ENCODE peak calls at places on chromosomes 12 and 14, in eight cellular contexts. One of them, this sample, is unnamed.

GRCh38 chr12:75812341-75813018 is 219.1 kb downstream of the PHLDA1 start:
- DNase-seq in T-helper 1 cell: peak
- DNase-seq in colonic mucosa: no peak
- DNase-seq in heart right ventricle: no peak
- DNase-seq in activated CD4-positive, alpha-beta T cell treated with anti-CD3 and anti-CD28 coated beads, Interleukin-2, amount 50 U/mL, for 1 hour: no peak
- DNase-seq in HCEC 1CT: peak
- DNase-seq in HT-29: no peak
- DNase-seq in lower lobe of right lung: no peak
- DNase-seq in this sample: no peak

GRCh38 chr12:47860279-47860841 is 40.7 kb upstream of the HDAC7 start:
- DNase-seq in T-helper 1 cell: peak
- DNase-seq in colonic mucosa: no peak
- DNase-seq in heart right ventricle: no peak
- DNase-seq in activated CD4-positive, alpha-beta T cell treated with anti-CD3 and anti-CD28 coated beads, Interleukin-2, amount 50 U/mL, for 1 hour: no peak
- DNase-seq in HCEC 1CT: no peak
- DNase-seq in HT-29: no peak
- DNase-seq in lower lobe of right lung: no peak
- DNase-seq in this sample: no peak

GRCh38 chr12:53045646-53046045 is 4.2 kb upstream of the TNS2 start:
- DNase-seq in T-helper 1 cell: no peak
- DNase-seq in colonic mucosa: peak
- DNase-seq in heart right ventricle: no peak
- DNase-seq in activated CD4-positive, alpha-beta T cell treated with anti-CD3 and anti-CD28 coated beads, Interleukin-2, amount 50 U/mL, for 1 hour: no peak
- DNase-seq in HCEC 1CT: no peak
- DNase-seq in HT-29: no peak
- DNase-seq in lower lobe of right lung: no peak
- DNase-seq in this sample: no peak

GRCh38 chr14:46490150-46490769 is 161.3 kb downstream of the RPL10L start:
- DNase-seq in T-helper 1 cell: no peak
- DNase-seq in colonic mucosa: peak
- DNase-seq in heart right ventricle: no peak
- DNase-seq in activated CD4-positive, alpha-beta T cell treated with anti-CD3 and anti-CD28 coated beads, Interleukin-2, amount 50 U/mL, for 1 hour: no peak
- DNase-seq in HCEC 1CT: no peak
- DNase-seq in HT-29: peak
- DNase-seq in lower lobe of right lung: no peak
- DNase-seq in this sample: no peak

GRCh38 chr12:49059385-49060232 is 985 bp downstream of the KMT2D start:
- DNase-seq in T-helper 1 cell: peak
- DNase-seq in colonic mucosa: peak
- DNase-seq in heart right ventricle: no peak
- DNase-seq in activated CD4-positive, alpha-beta T cell treated with anti-CD3 and anti-CD28 coated beads, Interleukin-2, amount 50 U/mL, for 1 hour: peak
- DNase-seq in HCEC 1CT: no peak
- DNase-seq in HT-29: peak
- DNase-seq in lower lobe of right lung: no peak
- DNase-seq in this sample: peak

GRCh38 chr14:38716871-38717270 is 386.2 kb downstream of the SEC23A start:
- DNase-seq in T-helper 1 cell: no peak
- DNase-seq in colonic mucosa: no peak
- DNase-seq in heart right ventricle: no peak
- DNase-seq in activated CD4-positive, alpha-beta T cell treated with anti-CD3 and anti-CD28 coated beads, Interleukin-2, amount 50 U/mL, for 1 hour: no peak
- DNase-seq in HCEC 1CT: no peak
- DNase-seq in HT-29: no peak
- DNase-seq in lower lobe of right lung: no peak
- DNase-seq in this sample: no peak

GRCh38 chr14:55581011-55581806 is 1.2 kb downstream of the KTN1 start:
- DNase-seq in T-helper 1 cell: peak
- DNase-seq in colonic mucosa: no peak
- DNase-seq in heart right ventricle: peak
- DNase-seq in activated CD4-positive, alpha-beta T cell treated with anti-CD3 and anti-CD28 coated beads, Interleukin-2, amount 50 U/mL, for 1 hour: peak
- DNase-seq in HCEC 1CT: peak
- DNase-seq in HT-29: peak
- DNase-seq in lower lobe of right lung: peak
- DNase-seq in this sample: peak

GRCh38 chr12:122593910-122594309 is 66.9 kb downstream of the KNTC1 start:
- DNase-seq in T-helper 1 cell: peak
- DNase-seq in colonic mucosa: no peak
- DNase-seq in heart right ventricle: no peak
- DNase-seq in activated CD4-positive, alpha-beta T cell treated with anti-CD3 and anti-CD28 coated beads, Interleukin-2, amount 50 U/mL, for 1 hour: no peak
- DNase-seq in HCEC 1CT: no peak
- DNase-seq in HT-29: no peak
- DNase-seq in lower lobe of right lung: no peak
- DNase-seq in this sample: no peak

GRCh38 chr12:110537605-110538409 is 35.7 kb downstream of the RAD9B start:
- DNase-seq in T-helper 1 cell: no peak
- DNase-seq in colonic mucosa: peak
- DNase-seq in heart right ventricle: peak
- DNase-seq in activated CD4-positive, alpha-beta T cell treated with anti-CD3 and anti-CD28 coated beads, Interleukin-2, amount 50 U/mL, for 1 hour: no peak
- DNase-seq in HCEC 1CT: peak
- DNase-seq in HT-29: peak
- DNase-seq in lower lobe of right lung: peak
- DNase-seq in this sample: no peak

GRCh38 chr14:100440207-100440631 is 117.1 kb downstream of the SLC25A47 start:
- DNase-seq in T-helper 1 cell: peak
- DNase-seq in colonic mucosa: peak
- DNase-seq in heart right ventricle: peak
- DNase-seq in activated CD4-positive, alpha-beta T cell treated with anti-CD3 and anti-CD28 coated beads, Interleukin-2, amount 50 U/mL, for 1 hour: peak
- DNase-seq in HCEC 1CT: peak
- DNase-seq in HT-29: peak
- DNase-seq in lower lobe of right lung: peak
- DNase-seq in this sample: peak

GRCh38 chr12:69501154-69501895 is 31.1 kb downstream of the FRS2 start:
- DNase-seq in T-helper 1 cell: no peak
- DNase-seq in colonic mucosa: no peak
- DNase-seq in heart right ventricle: no peak
- DNase-seq in activated CD4-positive, alpha-beta T cell treated with anti-CD3 and anti-CD28 coated beads, Interleukin-2, amount 50 U/mL, for 1 hour: no peak
- DNase-seq in HCEC 1CT: peak
- DNase-seq in HT-29: no peak
- DNase-seq in lower lobe of right lung: no peak
- DNase-seq in this sample: no peak

GRCh38 chr12:47267571-47267970 is 187.8 kb upstream of the AMIGO2 start:
- DNase-seq in T-helper 1 cell: no peak
- DNase-seq in colonic mucosa: no peak
- DNase-seq in heart right ventricle: no peak
- DNase-seq in activated CD4-positive, alpha-beta T cell treated with anti-CD3 and anti-CD28 coated beads, Interleukin-2, amount 50 U/mL, for 1 hour: no peak
- DNase-seq in HCEC 1CT: no peak
- DNase-seq in HT-29: no peak
- DNase-seq in lower lobe of right lung: no peak
- DNase-seq in this sample: no peak

GRCh38 chr14:100677925-100678765 is 48.5 kb upstream of the DLK1 start:
- DNase-seq in T-helper 1 cell: no peak
- DNase-seq in colonic mucosa: peak
- DNase-seq in heart right ventricle: peak
- DNase-seq in activated CD4-positive, alpha-beta T cell treated with anti-CD3 and anti-CD28 coated beads, Interleukin-2, amount 50 U/mL, for 1 hour: no peak
- DNase-seq in HCEC 1CT: no peak
- DNase-seq in HT-29: peak
- DNase-seq in lower lobe of right lung: no peak
- DNase-seq in this sample: no peak

GRCh38 chr14:22613736-22614239 is 15.7 kb downstream of the ABHD4 start:
- DNase-seq in T-helper 1 cell: no peak
- DNase-seq in colonic mucosa: no peak
- DNase-seq in heart right ventricle: no peak
- DNase-seq in activated CD4-positive, alpha-beta T cell treated with anti-CD3 and anti-CD28 coated beads, Interleukin-2, amount 50 U/mL, for 1 hour: no peak
- DNase-seq in HCEC 1CT: no peak
- DNase-seq in HT-29: no peak
- DNase-seq in lower lobe of right lung: no peak
- DNase-seq in this sample: no peak

GRCh38 chr14:76887196-76887595 is 61.0 kb downstream of the LRRC74A start:
- DNase-seq in T-helper 1 cell: no peak
- DNase-seq in colonic mucosa: no peak
- DNase-seq in heart right ventricle: no peak
- DNase-seq in activated CD4-positive, alpha-beta T cell treated with anti-CD3 and anti-CD28 coated beads, Interleukin-2, amount 50 U/mL, for 1 hour: no peak
- DNase-seq in HCEC 1CT: no peak
- DNase-seq in HT-29: no peak
- DNase-seq in lower lobe of right lung: no peak
- DNase-seq in this sample: no peak

GRCh38 chr14:91980157-91980556 is 32.7 kb upstream of the FBLN5 start:
- DNase-seq in T-helper 1 cell: peak
- DNase-seq in colonic mucosa: no peak
- DNase-seq in heart right ventricle: no peak
- DNase-seq in activated CD4-positive, alpha-beta T cell treated with anti-CD3 and anti-CD28 coated beads, Interleukin-2, amount 50 U/mL, for 1 hour: no peak
- DNase-seq in HCEC 1CT: peak
- DNase-seq in HT-29: no peak
- DNase-seq in lower lobe of right lung: no peak
- DNase-seq in this sample: no peak

GRCh38 chr12:30939234-30939633 is 12.7 kb downstream of the TSPAN11 start:
- DNase-seq in T-helper 1 cell: no peak
- DNase-seq in colonic mucosa: no peak
- DNase-seq in heart right ventricle: no peak
- DNase-seq in activated CD4-positive, alpha-beta T cell treated with anti-CD3 and anti-CD28 coated beads, Interleukin-2, amount 50 U/mL, for 1 hour: no peak
- DNase-seq in HCEC 1CT: no peak
- DNase-seq in HT-29: no peak
- DNase-seq in lower lobe of right lung: no peak
- DNase-seq in this sample: no peak

GRCh38 chr12:56941299-56942017 is 7.2 kb upstream of the SDR9C7 start:
- DNase-seq in T-helper 1 cell: peak
- DNase-seq in colonic mucosa: no peak
- DNase-seq in heart right ventricle: no peak
- DNase-seq in activated CD4-positive, alpha-beta T cell treated with anti-CD3 and anti-CD28 coated beads, Interleukin-2, amount 50 U/mL, for 1 hour: no peak
- DNase-seq in HCEC 1CT: peak
- DNase-seq in HT-29: peak
- DNase-seq in lower lobe of right lung: no peak
- DNase-seq in this sample: no peak

GRCh38 chr14:99904506-99904905 is 111.3 kb downstream of the EML1 start:
- DNase-seq in T-helper 1 cell: no peak
- DNase-seq in colonic mucosa: no peak
- DNase-seq in heart right ventricle: no peak
- DNase-seq in activated CD4-positive, alpha-beta T cell treated with anti-CD3 and anti-CD28 coated beads, Interleukin-2, amount 50 U/mL, for 1 hour: no peak
- DNase-seq in HCEC 1CT: no peak
- DNase-seq in HT-29: no peak
- DNase-seq in lower lobe of right lung: no peak
- DNase-seq in this sample: no peak

GRCh38 chr14:61217516-61217915 is 63.6 kb downstream of the TMEM30B start:
- DNase-seq in T-helper 1 cell: no peak
- DNase-seq in colonic mucosa: no peak
- DNase-seq in heart right ventricle: no peak
- DNase-seq in activated CD4-positive, alpha-beta T cell treated with anti-CD3 and anti-CD28 coated beads, Interleukin-2, amount 50 U/mL, for 1 hour: no peak
- DNase-seq in HCEC 1CT: no peak
- DNase-seq in HT-29: no peak
- DNase-seq in lower lobe of right lung: no peak
- DNase-seq in this sample: no peak

GRCh38 chr14:94171208-94171607 is 2.9 kb upstream of the PPP4R4 start:
- DNase-seq in T-helper 1 cell: no peak
- DNase-seq in colonic mucosa: no peak
- DNase-seq in heart right ventricle: no peak
- DNase-seq in activated CD4-positive, alpha-beta T cell treated with anti-CD3 and anti-CD28 coated beads, Interleukin-2, amount 50 U/mL, for 1 hour: no peak
- DNase-seq in HCEC 1CT: peak
- DNase-seq in HT-29: no peak
- DNase-seq in lower lobe of right lung: no peak
- DNase-seq in this sample: no peak

GRCh38 chr12:76032043-76032981 is 736 bp upstream of the PHLDA1 start:
- DNase-seq in T-helper 1 cell: peak
- DNase-seq in colonic mucosa: peak
- DNase-seq in heart right ventricle: no peak
- DNase-seq in activated CD4-positive, alpha-beta T cell treated with anti-CD3 and anti-CD28 coated beads, Interleukin-2, amount 50 U/mL, for 1 hour: peak
- DNase-seq in HCEC 1CT: peak
- DNase-seq in HT-29: peak
- DNase-seq in lower lobe of right lung: no peak
- DNase-seq in this sample: no peak

GRCh38 chr12:117724545-117724944 is 244.2 kb downstream of the KSR2 start:
- DNase-seq in T-helper 1 cell: no peak
- DNase-seq in colonic mucosa: no peak
- DNase-seq in heart right ventricle: no peak
- DNase-seq in activated CD4-positive, alpha-beta T cell treated with anti-CD3 and anti-CD28 coated beads, Interleukin-2, amount 50 U/mL, for 1 hour: no peak
- DNase-seq in HCEC 1CT: no peak
- DNase-seq in HT-29: no peak
- DNase-seq in lower lobe of right lung: no peak
- DNase-seq in this sample: no peak

GRCh38 chr14:72582582-72582981 is 311.3 kb downstream of the DPF3 start:
- DNase-seq in T-helper 1 cell: no peak
- DNase-seq in colonic mucosa: no peak
- DNase-seq in heart right ventricle: no peak
- DNase-seq in activated CD4-positive, alpha-beta T cell treated with anti-CD3 and anti-CD28 coated beads, Interleukin-2, amount 50 U/mL, for 1 hour: no peak
- DNase-seq in HCEC 1CT: no peak
- DNase-seq in HT-29: no peak
- DNase-seq in lower lobe of right lung: no peak
- DNase-seq in this sample: no peak

GRCh38 chr12:107287436-107288413 is 194.4 kb upstream of the CRY1 start:
- DNase-seq in T-helper 1 cell: peak
- DNase-seq in colonic mucosa: no peak
- DNase-seq in heart right ventricle: no peak
- DNase-seq in activated CD4-positive, alpha-beta T cell treated with anti-CD3 and anti-CD28 coated beads, Interleukin-2, amount 50 U/mL, for 1 hour: peak
- DNase-seq in HCEC 1CT: no peak
- DNase-seq in HT-29: no peak
- DNase-seq in lower lobe of right lung: no peak
- DNase-seq in this sample: no peak

GRCh38 chr12:32756476-32757158 is 920 bp upstream of the YARS2 start:
- DNase-seq in T-helper 1 cell: no peak
- DNase-seq in colonic mucosa: no peak
- DNase-seq in heart right ventricle: no peak
- DNase-seq in activated CD4-positive, alpha-beta T cell treated with anti-CD3 and anti-CD28 coated beads, Interleukin-2, amount 50 U/mL, for 1 hour: no peak
- DNase-seq in HCEC 1CT: no peak
- DNase-seq in HT-29: no peak
- DNase-seq in lower lobe of right lung: no peak
- DNase-seq in this sample: no peak

GRCh38 chr12:131640436-131640969 is 70.4 kb upstream of the SFSWAP start:
- DNase-seq in T-helper 1 cell: no peak
- DNase-seq in colonic mucosa: no peak
- DNase-seq in heart right ventricle: no peak
- DNase-seq in activated CD4-positive, alpha-beta T cell treated with anti-CD3 and anti-CD28 coated beads, Interleukin-2, amount 50 U/mL, for 1 hour: no peak
- DNase-seq in HCEC 1CT: no peak
- DNase-seq in HT-29: no peak
- DNase-seq in lower lobe of right lung: no peak
- DNase-seq in this sample: no peak

GRCh38 chr14:50312734-50313054 is 570 bp downstream of the DMAC2L start:
- DNase-seq in T-helper 1 cell: no peak
- DNase-seq in colonic mucosa: no peak
- DNase-seq in heart right ventricle: no peak
- DNase-seq in activated CD4-positive, alpha-beta T cell treated with anti-CD3 and anti-CD28 coated beads, Interleukin-2, amount 50 U/mL, for 1 hour: no peak
- DNase-seq in HCEC 1CT: peak
- DNase-seq in HT-29: no peak
- DNase-seq in lower lobe of right lung: no peak
- DNase-seq in this sample: peak

GRCh38 chr14:65356327-65356836 is 56.1 kb upstream of the FUT8 start:
- DNase-seq in T-helper 1 cell: peak
- DNase-seq in colonic mucosa: no peak
- DNase-seq in heart right ventricle: no peak
- DNase-seq in activated CD4-positive, alpha-beta T cell treated with anti-CD3 and anti-CD28 coated beads, Interleukin-2, amount 50 U/mL, for 1 hour: peak
- DNase-seq in HCEC 1CT: peak
- DNase-seq in HT-29: peak
- DNase-seq in lower lobe of right lung: no peak
- DNase-seq in this sample: no peak

GRCh38 chr14:78567343-78567742 is 397.2 kb downstream of the NRXN3 start:
- DNase-seq in T-helper 1 cell: no peak
- DNase-seq in colonic mucosa: no peak
- DNase-seq in heart right ventricle: no peak
- DNase-seq in activated CD4-positive, alpha-beta T cell treated with anti-CD3 and anti-CD28 coated beads, Interleukin-2, amount 50 U/mL, for 1 hour: no peak
- DNase-seq in HCEC 1CT: peak
- DNase-seq in HT-29: no peak
- DNase-seq in lower lobe of right lung: no peak
- DNase-seq in this sample: no peak

GRCh38 chr12:2743478-2743877 is 51.3 kb upstream of the FKBP4 start:
- DNase-seq in T-helper 1 cell: no peak
- DNase-seq in colonic mucosa: no peak
- DNase-seq in heart right ventricle: no peak
- DNase-seq in activated CD4-positive, alpha-beta T cell treated with anti-CD3 and anti-CD28 coated beads, Interleukin-2, amount 50 U/mL, for 1 hour: no peak
- DNase-seq in HCEC 1CT: no peak
- DNase-seq in HT-29: no peak
- DNase-seq in lower lobe of right lung: no peak
- DNase-seq in this sample: no peak

GRCh38 chr14:71399057-71399487 is 491.8 kb downstream of the PCNX1 start:
- DNase-seq in T-helper 1 cell: peak
- DNase-seq in colonic mucosa: no peak
- DNase-seq in heart right ventricle: no peak
- DNase-seq in activated CD4-positive, alpha-beta T cell treated with anti-CD3 and anti-CD28 coated beads, Interleukin-2, amount 50 U/mL, for 1 hour: no peak
- DNase-seq in HCEC 1CT: no peak
- DNase-seq in HT-29: no peak
- DNase-seq in lower lobe of right lung: no peak
- DNase-seq in this sample: no peak

GRCh38 chr12:76470028-76470939 is 89.3 kb downstream of the OSBPL8 start:
- DNase-seq in T-helper 1 cell: peak
- DNase-seq in colonic mucosa: no peak
- DNase-seq in heart right ventricle: no peak
- DNase-seq in activated CD4-positive, alpha-beta T cell treated with anti-CD3 and anti-CD28 coated beads, Interleukin-2, amount 50 U/mL, for 1 hour: no peak
- DNase-seq in HCEC 1CT: peak
- DNase-seq in HT-29: peak
- DNase-seq in lower lobe of right lung: no peak
- DNase-seq in this sample: no peak

GRCh38 chr14:101083564-101084435 is 180.3 kb upstream of the RTL1 start:
- DNase-seq in T-helper 1 cell: no peak
- DNase-seq in colonic mucosa: peak
- DNase-seq in heart right ventricle: peak
- DNase-seq in activated CD4-positive, alpha-beta T cell treated with anti-CD3 and anti-CD28 coated beads, Interleukin-2, amount 50 U/mL, for 1 hour: no peak
- DNase-seq in HCEC 1CT: no peak
- DNase-seq in HT-29: peak
- DNase-seq in lower lobe of right lung: no peak
- DNase-seq in this sample: no peak